ENCODE peak calls at places on chromosomes 7 and 10, in nine cellular contexts. J, B, V, O, X, M, F, U and Y are unnamed samples.

GRCh38 chr10:21919906-21920305 is 83.6 kb downstream of the DNAJC1 start:
- DNase-seq in J (no peak), B (no peak), V (no peak), O (no peak), X (peak; percentile 13), M (no peak), F (no peak), U (no peak), Y (no peak)

GRCh38 chr10:99906470-99906869 is 103.3 kb downstream of the DNMBP start:
- DNase-seq in J (peak; percentile 14), B (peak; percentile 23), V (peak; percentile 67), O (no peak), X (peak; percentile 75), M (no peak), F (no peak), U (peak; percentile 46), Y (no peak)

GRCh38 chr10:35271086-35271834 is 65.0 kb upstream of the CCNY start:
- DNase-seq in J (no peak), B (no peak), V (no peak), O (no peak), X (no peak), M (no peak), F (no peak), U (no peak), Y (no peak)

GRCh38 chr7:91156326-91156725 is 107.9 kb upstream of the FZD1 start:
- DNase-seq in J (no peak), B (no peak), V (no peak), O (no peak), X (no peak), M (no peak), F (no peak), U (no peak), Y (no peak)

GRCh38 chr7:114297121-114297520 is 117.5 kb upstream of the FOXP2 start:
- DNase-seq in J (no peak), B (no peak), V (no peak), O (no peak), X (no peak), M (no peak), F (no peak), U (no peak), Y (no peak)

GRCh38 chr10:24385776-24386175 is 176.8 kb downstream of the KIAA1217 start:
- DNase-seq in J (no peak), B (no peak), V (no peak), O (no peak), X (peak; percentile 79), M (no peak), F (no peak), U (no peak), Y (no peak)

GRCh38 chr10:34489973-34490372 is 325.1 kb downstream of the PARD3 start:
- DNase-seq in J (no peak), B (no peak), V (no peak), O (no peak), X (peak; percentile 48), M (no peak), F (no peak), U (no peak), Y (no peak)

GRCh38 chr10:69437321-69438259 is 13.7 kb upstream of the TSPAN15 start:
- DNase-seq in J (no peak), B (no peak), V (no peak), O (no peak), X (no peak), M (no peak), F (no peak), U (no peak), Y (no peak)

GRCh38 chr10:110305767-110306451 is 1.2 kb upstream of the SMNDC1 start:
- DNase-seq in J (peak; percentile 17), B (peak; percentile 11), V (peak; percentile 95), O (no peak), X (peak; percentile 92), M (peak; percentile 40), F (no peak), U (peak; percentile 69), Y (peak; percentile 64)

GRCh38 chr7:80298201-80298600 is 163.6 kb downstream of the GNAI1 start:
- DNase-seq in J (no peak), B (no peak), V (peak; percentile 32), O (no peak), X (no peak), M (no peak), F (no peak), U (no peak), Y (no peak)

GRCh38 chr7:100356416-100357068 is 1.4 kb upstream of the PILRB start:
- DNase-seq in J (no peak), B (no peak), V (no peak), O (no peak), X (no peak), M (no peak), F (no peak), U (no peak), Y (no peak)

GRCh38 chr10:77004917-77005564 is 632.6 kb downstream of the KCNMA1 start:
- DNase-seq in J (peak; percentile 54), B (no peak), V (peak; percentile 49), O (no peak), X (peak; percentile 74), M (peak; percentile 16), F (no peak), U (peak; percentile 89), Y (peak; percentile 18)

GRCh38 chr10:609868-610545 is 79.5 kb downstream of the DIP2C start:
- DNase-seq in J (no peak), B (no peak), V (no peak), O (no peak), X (no peak), M (no peak), F (no peak), U (no peak), Y (no peak)

GRCh38 chr7:98935811-98936210 is 57.5 kb downstream of the TRRAP start:
- DNase-seq in J (no peak), B (no peak), V (no peak), O (no peak), X (no peak), M (no peak), F (no peak), U (no peak), Y (no peak)

GRCh38 chr7:1926908-1927306 is 256.8 kb downstream of the ELFN1 start:
- DNase-seq in J (no peak), B (no peak), V (no peak), O (no peak), X (no peak), M (no peak), F (no peak), U (no peak), Y (no peak)

GRCh38 chr10:49379596-49380410 is 16.1 kb downstream of the DRGX start:
- DNase-seq in J (peak; percentile 51), B (no peak), V (no peak), O (peak; percentile 44), X (no peak), M (no peak), F (no peak), U (no peak), Y (no peak)

GRCh38 chr10:6136215-6137201 is 47.7 kb downstream of the RBM17 start:
- DNase-seq in J (no peak), B (no peak), V (no peak), O (no peak), X (peak; percentile 46), M (no peak), F (no peak), U (no peak), Y (peak; percentile 80)

GRCh38 chr7:75756340-75757297 is 15.4 kb downstream of the CCL26 start:
- DNase-seq in J (peak; percentile 63), B (no peak), V (peak; percentile 64), O (peak; percentile 39), X (peak; percentile 74), M (peak; percentile 35), F (no peak), U (no peak), Y (peak; percentile 52)

GRCh38 chr7:150404785-150405583 is 25.9 kb downstream of the ZNF775 start:
- DNase-seq in J (peak; percentile 96), B (peak; percentile 54), V (peak; percentile 87), O (peak; percentile 80), X (peak; percentile 94), M (peak; percentile 92), F (peak; percentile 40), U (peak; percentile 78), Y (peak; percentile 92)

GRCh38 chr7:151493083-151493482 is 26.6 kb downstream of the RHEB start:
- DNase-seq in J (peak; percentile 60), B (no peak), V (no peak), O (no peak), X (no peak), M (no peak), F (no peak), U (no peak), Y (no peak)
- TF ChIP-seq CTCF in J (no peak), B (no peak), V (no peak), O (no peak), X (no peak), M (no peak), F (no peak), U (no peak), Y (no peak)

DNA sequence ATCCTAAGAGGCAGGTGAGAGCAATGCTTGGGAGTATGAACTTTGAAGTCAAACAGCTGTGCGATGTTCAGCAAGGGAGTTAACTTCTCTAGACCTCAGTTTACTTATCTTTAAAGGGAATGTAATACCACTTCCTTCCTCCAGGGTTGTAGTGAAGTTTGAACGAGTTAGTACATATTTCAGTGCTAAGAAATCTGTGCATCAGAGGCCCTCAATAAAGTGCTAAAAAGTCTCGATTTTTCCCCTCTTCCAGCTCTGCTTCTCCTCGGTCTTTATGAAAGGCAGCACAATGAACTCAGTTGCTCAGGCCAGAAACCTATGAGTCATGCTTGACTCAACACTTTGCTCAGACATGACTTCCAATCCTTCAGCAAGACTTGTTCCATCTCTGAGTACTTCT is 418.9 kb downstream of the MDFIC start:
- DNase-seq in J (no peak), B (no peak), V (peak; percentile 47), O (no peak), X (peak; percentile 76), M (no peak), F (no peak), U (no peak), Y (no peak)
- TF ChIP-seq CTCF in J (no peak), B (peak; percentile 29), V (no peak), O (peak; percentile 36), X (peak; percentile 31), M (no peak), F (peak; percentile 12), U (peak; percentile 14), Y (no peak)

DNA sequence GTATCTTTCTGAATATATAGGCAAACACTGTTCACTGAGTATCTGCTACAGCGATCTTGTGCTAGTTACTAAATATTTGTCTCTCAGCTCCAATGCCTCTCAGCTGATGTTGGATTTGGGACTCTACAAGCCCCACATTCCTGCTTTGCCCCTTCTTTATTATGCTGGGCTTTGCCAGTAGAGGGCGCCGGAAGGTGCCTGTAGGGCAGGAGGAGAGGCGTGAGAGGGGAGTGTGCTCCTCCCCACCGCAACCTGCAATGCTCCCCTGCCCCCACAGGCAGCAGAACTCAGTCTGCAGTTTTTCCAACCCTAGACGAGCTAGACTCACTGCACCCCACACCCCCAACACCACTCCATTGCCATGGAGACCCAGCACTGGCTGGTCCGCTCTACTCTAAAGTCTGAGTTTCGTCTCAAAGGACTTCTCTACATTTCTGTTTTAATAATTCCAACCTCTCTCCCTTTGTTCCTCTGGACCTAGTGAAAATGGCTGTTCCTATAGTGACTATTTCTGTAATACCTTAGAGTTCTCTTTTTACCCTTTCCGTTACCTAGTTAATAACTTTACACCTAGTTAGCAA is 337.6 kb downstream of the CCSER2 start:
- DNase-seq in J (peak; percentile 76), B (no peak), V (no peak), O (peak; percentile 91), X (no peak), M (peak; percentile 65), F (no peak), U (no peak), Y (peak; percentile 39)
- TF ChIP-seq CTCF in J (peak; percentile 84), B (no peak), V (peak; percentile 30), O (peak; percentile 74), X (no peak), M (peak; percentile 69), F (no peak), U (no peak), Y (peak; percentile 60)

GRCh38 chr7:20330176-20330796 is 414 bp upstream of the ITGB8 start:
- DNase-seq in J (peak; percentile 52), B (peak; percentile 83), V (peak; percentile 90), O (peak; percentile 64), X (peak; percentile 93), M (peak; percentile 66), F (peak; percentile 17), U (peak; percentile 81), Y (peak; percentile 86)
- TF ChIP-seq CTCF in J (no peak), B (no peak), V (no peak), O (no peak), X (no peak), M (peak; percentile 0), F (no peak), U (no peak), Y (peak; percentile 28)